ENCODE peak calls at places on chromosome 22, in four cellular contexts. C is HL-60, G is GM12878, T is K562. M is an unnamed sample.

GRCh38 chr22:32697331-32697995 is 104.0 kb upstream of the TIMP3 start:
- DNase-seq in C (no peak), G (no peak), T (no peak), M (no peak)

GRCh38 chr22:42688241-42688913 is 32.3 kb downstream of the A4GALT start:
- DNase-seq in C (no peak), G (no peak), T (peak), M (no peak)

GRCh38 chr22:37759281-37759680 is 48.5 kb upstream of the GCAT start:
- DNase-seq in C (no peak), G (no peak), T (no peak), M (no peak)

GRCh38 chr22:19776433-19777031 is 16.0 kb downstream of the TBX1 start:
- DNase-seq in C (no peak), G (no peak), T (peak), M (no peak)

GRCh38 chr22:37229012-37229804 is 14.9 kb downstream of the RAC2 start:
- DNase-seq in C (no peak), G (no peak), T (no peak), M (no peak)

GRCh38 chr22:29136715-29137700 is 64.2 kb downstream of the KREMEN1 start:
- DNase-seq in C (no peak), G (no peak), T (no peak), M (no peak)

GRCh38 chr22:21646608-21647590 is 4.8 kb downstream of the SDF2L1 start:
- DNase-seq in C (no peak), G (peak), T (peak), M (peak)

GRCh38 chr22:37454857-37455686 is 27.8 kb upstream of the ELFN2 start:
- DNase-seq in C (no peak), G (no peak), T (peak), M (no peak)

GRCh38 chr22:42680648-42681047 is 31.5 kb upstream of the CYB5R3 start:
- DNase-seq in C (no peak), G (no peak), T (peak), M (no peak)

GRCh38 chr22:35576671-35577070 is 36.0 kb downstream of the RASD2 start:
- DNase-seq in C (no peak), G (no peak), T (no peak), M (no peak)

GRCh38 chr22:39268645-39269044 is 23.9 kb upstream of the PDGFB start:
- DNase-seq in C (no peak), G (no peak), T (no peak), M (no peak)

GRCh38 chr22:22342697-22343602 is 98.4 kb downstream of the VPREB1 start:
- DNase-seq in C (no peak), G (no peak), T (peak), M (peak)

GRCh38 chr22:38504731-38505594 is 1.1 kb downstream of the DDX17 start:
- DNase-seq in C (peak), G (no peak), T (peak), M (peak)

GRCh38 chr22:27802389-27803079 is 978 bp upstream of the MN1 start:
- DNase-seq in C (no peak), G (no peak), T (no peak), M (no peak)

GRCh38 chr22:17890245-17890671 is 116.0 kb upstream of the BID start:
- DNase-seq in C (no peak), G (no peak), T (no peak), M (no peak)

GRCh38 chr22:50261615-50262459 is at the start of gene MAPK12:
- DNase-seq in C (no peak), G (no peak), T (peak), M (peak)

GRCh38 chr22:33329398-33329797 is 271.2 kb upstream of the SYN3 start:
- DNase-seq in C (no peak), G (no peak), T (no peak), M (no peak)

GRCh38 chr22:37413546-37413945 is 13.7 kb downstream of the ELFN2 start:
- DNase-seq in C (no peak), G (no peak), T (no peak), M (no peak)

GRCh38 chr22:34105461-34106062 is 185.3 kb upstream of the LARGE1 start:
- DNase-seq in C (no peak), G (no peak), T (no peak), M (no peak)

GRCh38 chr22:20101638-20102037 is 14.3 kb upstream of the RANBP1 start:
- DNase-seq in C (no peak), G (no peak), T (no peak), M (no peak)

GRCh38 chr22:31250740-31251330 is 38.7 kb downstream of the LIMK2 start:
- DNase-seq in C (no peak), G (no peak), T (no peak), M (no peak)

GRCh38 chr22:32951807-32952153 is 106.4 kb downstream of the SYN3 start:
- DNase-seq in C (no peak), G (no peak), T (no peak), M (no peak)

GRCh38 chr22:36790648-36791047 is 14.7 kb upstream of the IFT27 start:
- DNase-seq in C (no peak), G (no peak), T (peak), M (peak)

GRCh38 chr22:22770280-22770871 is 117.2 kb upstream of the IGLL5 start:
- DNase-seq in C (peak), G (no peak), T (peak), M (no peak)

GRCh38 chr22:43534916-43535315 is 123.1 kb downstream of the MPPED1 start:
- DNase-seq in C (no peak), G (no peak), T (no peak), M (no peak)

GRCh38 chr22:30247974-30248373 is 1.4 kb upstream of the LIF start:
- DNase-seq in C (no peak), G (no peak), T (no peak), M (no peak)

GRCh38 chr22:29719894-29720645 is at the start of gene CABP7:
- DNase-seq in C (no peak), G (no peak), T (no peak), M (no peak)

GRCh38 chr22:36727110-36727509 is 23.6 kb upstream of the CACNG2 start:
- DNase-seq in C (no peak), G (no peak), T (no peak), M (no peak)

GRCh38 chr22:21641417-21641794 is 696 bp upstream of the SDF2L1 start:
- DNase-seq in C (no peak), G (no peak), T (peak), M (no peak)

GRCh38 chr22:27804683-27805297 is 3.2 kb upstream of the MN1 start:
- DNase-seq in C (no peak), G (no peak), T (peak), M (peak)

GRCh38 chr22:33564683-33565082 is 355.6 kb downstream of the LARGE1 start:
- DNase-seq in C (no peak), G (no peak), T (no peak), M (no peak)

DNA sequence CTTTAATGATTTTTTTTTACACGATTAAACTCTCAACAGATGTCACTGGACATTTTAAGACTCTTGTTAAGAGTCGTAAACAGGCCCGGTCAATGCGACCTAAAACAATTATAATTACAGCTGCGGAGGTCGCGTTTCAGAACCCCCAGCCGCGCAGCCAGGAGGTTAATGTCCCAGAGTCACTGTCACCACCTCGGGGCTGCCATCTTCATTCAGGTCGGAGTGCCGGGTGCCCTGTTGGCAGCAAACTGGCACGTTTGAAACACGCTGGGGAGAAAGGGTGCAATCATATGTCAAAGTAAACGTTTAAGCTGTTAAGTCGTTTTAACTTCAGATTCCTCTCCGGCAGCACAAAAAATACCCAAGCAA is 711 bp upstream of the PHF21B start:
- DNase-seq in C (no peak), G (no peak), T (no peak), M (no peak)
- TF ChIP-seq SPI1 in C (no peak), G (no peak), T (no peak), M (no peak)

GRCh38 chr22:44567846-44568493 is 69.9 kb upstream of the RTL6 start:
- DNase-seq in C (no peak), G (no peak), T (no peak), M (no peak)
- TF ChIP-seq POLR2AphosphoS5 in C (no peak), G (no peak), T (no peak), M (no peak)

DNA sequence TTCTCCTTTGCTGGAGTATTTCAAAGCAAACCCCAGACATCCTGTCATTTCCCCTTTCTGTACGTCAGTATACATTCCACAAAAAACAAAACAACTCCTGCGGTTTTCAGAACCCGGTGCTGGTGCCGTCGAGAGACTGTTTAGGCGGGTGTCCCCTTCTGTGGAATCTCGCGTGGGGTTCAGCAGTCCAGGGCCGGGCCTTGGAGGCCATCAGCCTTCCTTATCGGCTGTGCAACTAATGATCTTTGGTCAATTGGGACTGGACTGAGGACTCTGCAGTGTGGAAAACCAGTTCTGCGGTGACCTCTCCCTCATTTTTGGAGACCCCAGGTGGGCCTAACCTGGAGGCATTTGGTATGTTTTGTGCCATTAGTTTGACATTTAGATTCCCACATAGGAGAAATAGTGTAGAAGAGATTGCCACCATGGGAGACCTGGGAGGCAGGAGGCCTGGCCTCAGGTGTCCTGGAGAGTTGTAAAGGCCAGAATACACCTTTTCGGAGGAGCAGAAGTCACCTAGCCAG is 84.4 kb downstream of the TBC1D22A start:
- DNase-seq in C (no peak), G (no peak), T (no peak), M (no peak)
- TF ChIP-seq SPI1 in C (no peak), G (no peak), T (no peak), M (no peak)

DNA sequence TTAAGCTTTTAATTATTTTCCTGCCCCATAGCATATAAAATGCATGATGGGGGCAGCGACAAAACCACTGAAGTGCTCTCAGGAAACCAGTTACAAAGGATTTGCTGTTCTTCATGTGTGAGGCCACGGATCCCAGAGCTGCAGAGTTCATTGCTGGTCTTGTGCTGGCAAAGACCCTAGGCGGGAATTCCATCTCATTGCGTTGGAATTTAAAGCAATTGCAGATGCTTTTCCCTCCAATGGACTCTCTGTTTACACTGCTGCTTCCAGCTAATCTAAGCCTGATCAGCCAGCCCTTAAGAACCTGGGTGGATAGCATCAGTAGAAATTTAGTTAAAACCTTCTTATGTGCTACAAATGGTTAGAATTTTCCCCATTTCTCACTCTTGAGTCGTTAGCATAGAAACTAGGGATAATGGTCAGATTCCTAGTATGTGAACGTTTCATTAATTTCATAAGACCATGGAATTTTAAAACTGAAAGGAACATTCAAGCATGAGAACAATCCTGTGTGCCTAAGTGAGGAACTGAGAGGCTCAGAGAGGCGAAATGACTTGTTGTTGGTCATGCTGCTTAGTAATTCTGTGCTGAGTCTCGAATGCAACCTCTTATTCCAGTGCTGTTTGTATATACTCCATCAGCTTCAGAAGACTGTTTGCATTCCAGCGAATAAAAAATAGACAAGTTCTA is 36.1 kb upstream of the ADSL start:
- DNase-seq in C (no peak), G (no peak), T (no peak), M (no peak)
- TF ChIP-seq POLR2AphosphoS5 in C (no peak), G (no peak), T (no peak), M (no peak)

GRCh38 chr22:24554316-24555159 is at the start of gene GUCD1:
- DNase-seq in C (peak), G (no peak), T (no peak), M (no peak)
- TF ChIP-seq SPI1 in C (no peak), G (no peak), T (no peak), M (no peak)

M was measured in GM12891.